ENCODE peak calls at places on chromosomes 16 and 17, in six cellular contexts. U is HFF-Myc, D is BE2C, C is tibial artery, G is cardiac fibroblast, E is posterior vena cava. R is an unnamed sample.

GRCh38 chr17:47257651-47258339 is 4.2 kb downstream of the ITGB3 start:
- DNase-seq in G (peak), D (no peak), C (no peak), U (no peak), E (no peak), R (no peak)

GRCh38 chr17:71975331-71975801 is 145.5 kb upstream of the SOX9 start:
- DNase-seq in E (peak), C (peak), G (peak), D (no peak), U (no peak), R (peak)

GRCh38 chr17:76562734-76563148 is 22.9 kb downstream of the PRCD start:
- DNase-seq in U (peak), C (no peak), E (no peak), G (peak), D (peak), R (no peak)

GRCh38 chr16:20610192-20610891 is 34.2 kb upstream of the ACSM2B start:
- DNase-seq in C (no peak), D (no peak), G (no peak), U (no peak), E (no peak), R (no peak)

GRCh38 chr17:52227926-52228325 is 69.4 kb upstream of the CA10 start:
- DNase-seq in G (no peak), D (no peak), U (no peak), C (no peak), E (no peak), R (no peak)

GRCh38 chr17:45296003-45296832 is 20.6 kb downstream of the MAP3K14 start:
- DNase-seq in U (no peak), C (no peak), G (peak), E (no peak), D (no peak), R (no peak)

GRCh38 chr16:88951989-88952388 is 25.0 kb downstream of the CBFA2T3 start:
- DNase-seq in G (no peak), D (no peak), U (no peak), C (no peak), E (no peak), R (no peak)

GRCh38 chr17:68204736-68205135 is 43.1 kb upstream of the AMZ2 start:
- DNase-seq in E (no peak), D (no peak), C (no peak), U (no peak), G (no peak), R (peak)

GRCh38 chr17:73453090-73453489 is 141.3 kb upstream of the CDC42EP4 start:
- DNase-seq in C (no peak), D (no peak), G (no peak), E (no peak), U (no peak), R (no peak)

GRCh38 chr16:89118361-89119061 is 24.9 kb downstream of the ACSF3 start:
- DNase-seq in C (no peak), E (peak), D (no peak), U (no peak), G (no peak), R (no peak)

GRCh38 chr17:45889579-45889978 is 4.8 kb upstream of the MAPT start:
- DNase-seq in E (no peak), D (peak), G (no peak), C (no peak), U (no peak), R (no peak)

GRCh38 chr17:39634384-39634871 is 2.5 kb upstream of the STARD3 start:
- DNase-seq in C (no peak), G (peak), U (no peak), D (no peak), E (no peak), R (no peak)

R was measured in sciatic nerve.